ENCODE peak calls at places on chromosomes 5 and 9, in five cellular contexts. Y, M, Q, G and B are unnamed samples.

GRCh38 chr5:51829691-51830090 is 446.4 kb downstream of the ISL1 start:
- DNase-seq in G (no peak), M (no peak), Y (no peak), Q (no peak), B (no peak)

GRCh38 chr9:71909887-71910601 is 949 bp downstream of the ABHD17B start:
- DNase-seq in M (no peak), G (peak), Y (no peak), Q (peak), B (peak)

GRCh38 chr9:4771788-4772187 is 21.0 kb upstream of the RCL1 start:
- DNase-seq in G (no peak), M (no peak), Y (no peak), Q (no peak), B (no peak)

GRCh38 chr5:174355208-174355612 is 309.7 kb downstream of the NSG2 start:
- DNase-seq in Q (no peak), G (no peak), M (no peak), Y (no peak), B (no peak)

GRCh38 chr9:101625871-101626270 is 31.1 kb upstream of the PPP3R2 start:
- DNase-seq in Y (no peak), Q (no peak), M (no peak), G (no peak), B (no peak)

GRCh38 chr5:142248853-142249462 is 75.9 kb downstream of the SPRY4 start:
- DNase-seq in Q (no peak), M (no peak), G (no peak), Y (no peak), B (peak)

GRCh38 chr9:93825348-93826115 is 129.6 kb downstream of the BARX1 start:
- DNase-seq in Q (no peak), Y (no peak), M (no peak), G (peak), B (no peak)

GRCh38 chr5:125555591-125555990 is 809.2 kb upstream of the ZNF608 start:
- DNase-seq in Q (no peak), M (no peak), G (no peak), Y (no peak), B (no peak)

GRCh38 chr5:18745591-18745987 is 1111.3 kb downstream of the TAF11L14 start:
- DNase-seq in M (no peak), Q (peak), G (no peak), Y (no peak), B (no peak)

GRCh38 chr9:88742483-88742882 is 207.5 kb downstream of the NXNL2 start:
- DNase-seq in M (no peak), Y (no peak), Q (no peak), G (no peak), B (no peak)

GRCh38 chr5:112123060-112123459 is 296.0 kb downstream of the EPB41L4A start:
- DNase-seq in G (no peak), Q (no peak), Y (no peak), M (no peak), B (no peak)

GRCh38 chr5:66425842-66426241 is 170.4 kb upstream of the MAST4 start:
- DNase-seq in Q (no peak), G (no peak), M (no peak), Y (no peak), B (no peak)

GRCh38 chr9:130732131-130732530 is 38.6 kb downstream of the EXOSC2 start:
- DNase-seq in Y (no peak), Q (peak), M (no peak), G (peak), B (peak)

GRCh38 chr9:104635471-104635870 is 17.5 kb upstream of the OR13C9 start:
- DNase-seq in G (no peak), Q (no peak), M (no peak), Y (no peak), B (no peak)

GRCh38 chr5:140223567-140223966 is 48.6 kb downstream of the CYSTM1 start:
- DNase-seq in G (no peak), Q (peak), M (no peak), Y (no peak), B (no peak)

GRCh38 chr9:34584970-34585369 is 4.6 kb downstream of the CNTFR start:
- DNase-seq in G (no peak), M (no peak), Y (no peak), Q (no peak), B (no peak)

GRCh38 chr9:33852216-33852826 is 35.4 kb downstream of the UBE2R2 start:
- DNase-seq in Y (peak), M (no peak), G (no peak), Q (peak), B (peak)

GRCh38 chr9:7894231-7894630 is 94.7 kb upstream of the DMAC1 start:
- DNase-seq in M (no peak), Y (no peak), Q (no peak), G (no peak), B (no peak)

GRCh38 chr5:64854855-64855254 is 86.1 kb downstream of the CWC27 start:
- DNase-seq in Y (no peak), M (no peak), G (no peak), Q (no peak), B (no peak)

GRCh38 chr5:100469780-100470179 is 65.4 kb upstream of the FAM174A start:
- DNase-seq in G (no peak), Y (no peak), Q (no peak), M (peak), B (no peak)

GRCh38 chr5:126462239-126463014 is 39.2 kb downstream of the GRAMD2B start:
- DNase-seq in G (no peak), Y (no peak), Q (no peak), M (no peak), B (no peak)

GRCh38 chr9:89978185-89978584 is 373.4 kb downstream of the GADD45G start:
- DNase-seq in G (no peak), M (no peak), Y (no peak), Q (no peak), B (peak)

GRCh38 chr9:13431137-13431536 is 151.6 kb upstream of the MPDZ start:
- DNase-seq in Q (no peak), Y (no peak), G (no peak), M (no peak), B (peak)

GRCh38 chr5:128378196-128378595 is 159.8 kb downstream of the FBN2 start:
- DNase-seq in G (no peak), M (no peak), Q (no peak), Y (no peak), B (no peak)

GRCh38 chr5:14263700-14264099 is 120.6 kb downstream of the TRIO start:
- DNase-seq in Y (no peak), G (no peak), M (no peak), Q (no peak), B (no peak)

GRCh38 chr9:119185298-119185697 is 183.9 kb downstream of the BRINP1 start:
- DNase-seq in M (no peak), Q (no peak), Y (no peak), G (no peak), B (no peak)

GRCh38 chr9:96447406-96447805 is 2.6 kb upstream of the HABP4 start:
- DNase-seq in G (no peak), Y (no peak), M (no peak), Q (no peak), B (no peak)

GRCh38 chr9:1619915-1620705 is 395.0 kb upstream of the SMARCA2 start:
- DNase-seq in G (no peak), M (no peak), Q (peak), Y (no peak), B (peak)

GRCh38 chr9:93520523-93520922 is 55.9 kb upstream of the PHF2 start:
- DNase-seq in G (no peak), M (no peak), Y (no peak), Q (peak), B (no peak)

GRCh38 chr9:122347348-122348287 is 23.2 kb upstream of the PTGS1 start:
- DNase-seq in Q (peak), G (no peak), M (no peak), Y (no peak), B (peak)

GRCh38 chr9:108727580-108728056 is 128.2 kb downstream of the ACTL7B start:
- DNase-seq in Q (peak), Y (no peak), M (no peak), G (no peak), B (no peak)

GRCh38 chr5:176810687-176811501 is 535 bp downstream of the UNC5A start:
- DNase-seq in M (no peak), Y (no peak), Q (no peak), G (no peak), B (peak)

GRCh38 chr5:143924311-143924710 is 112.3 kb downstream of the HMHB1 start:
- DNase-seq in G (no peak), Y (no peak), Q (no peak), M (no peak), B (no peak)

GRCh38 chr9:130394320-130394719 is 50.4 kb upstream of the ASS1 start:
- DNase-seq in Q (no peak), Y (no peak), G (no peak), M (no peak), B (no peak)

GRCh38 chr5:10482791-10483530 is 41.3 kb downstream of the ROPN1L start:
- DNase-seq in Y (no peak), M (no peak), G (no peak), Q (no peak), B (no peak)

GRCh38 chr5:24714757-24715156 is 70.0 kb upstream of the CDH10 start:
- DNase-seq in Q (no peak), G (no peak), M (no peak), Y (no peak), B (peak)

DNA sequence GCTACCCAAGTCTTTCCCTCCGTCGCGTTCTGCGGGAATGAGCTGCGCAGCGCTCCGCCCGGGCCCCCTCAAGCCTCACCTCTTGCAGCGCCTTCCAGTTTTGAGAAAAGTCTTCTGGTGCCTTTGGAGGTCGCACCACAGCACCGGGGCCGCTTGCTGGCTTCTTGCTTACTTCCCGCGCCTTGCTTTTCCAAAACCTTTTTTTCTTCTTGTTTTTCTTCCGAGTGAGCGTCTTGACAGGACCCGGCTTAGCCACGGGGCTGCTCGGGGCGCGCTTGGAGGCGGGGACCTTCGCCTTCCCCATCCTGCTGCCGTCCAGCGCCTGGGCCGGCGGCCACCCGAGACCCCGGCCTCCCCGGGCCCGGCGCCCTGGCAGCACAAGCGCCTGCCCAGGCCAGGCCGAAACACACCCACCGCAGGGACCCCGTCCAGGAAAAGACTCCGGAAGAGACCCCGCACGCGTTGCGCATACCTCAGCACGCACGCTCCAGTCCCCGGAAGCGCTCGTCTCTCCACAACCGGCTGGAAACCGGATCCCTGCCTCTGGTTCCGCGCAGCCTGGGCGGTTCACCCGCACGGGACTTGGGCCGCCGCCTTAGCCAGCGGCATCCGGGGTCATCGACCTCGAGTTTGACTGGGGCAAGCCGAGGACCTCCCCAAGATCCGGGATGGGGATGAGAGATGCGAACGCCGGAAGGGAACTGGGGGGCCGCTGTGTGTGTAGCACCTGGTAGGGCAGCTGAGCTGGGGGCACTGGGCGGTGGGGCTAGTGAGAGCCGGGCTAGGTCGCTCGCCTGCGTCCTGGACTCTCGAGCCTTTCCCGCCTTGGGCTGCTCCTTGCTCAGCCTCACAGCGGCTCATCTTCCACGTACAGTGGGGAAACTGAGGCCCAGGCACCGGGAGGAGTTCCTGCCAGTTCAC is at the start of gene REXO4:
- DNase-seq in M (peak), G (peak), Q (peak), Y (peak), B (peak)
- TF ChIP-seq POLR2AphosphoS5 in M (peak), G (no peak), Q (peak), Y (peak), B (peak)

DNA sequence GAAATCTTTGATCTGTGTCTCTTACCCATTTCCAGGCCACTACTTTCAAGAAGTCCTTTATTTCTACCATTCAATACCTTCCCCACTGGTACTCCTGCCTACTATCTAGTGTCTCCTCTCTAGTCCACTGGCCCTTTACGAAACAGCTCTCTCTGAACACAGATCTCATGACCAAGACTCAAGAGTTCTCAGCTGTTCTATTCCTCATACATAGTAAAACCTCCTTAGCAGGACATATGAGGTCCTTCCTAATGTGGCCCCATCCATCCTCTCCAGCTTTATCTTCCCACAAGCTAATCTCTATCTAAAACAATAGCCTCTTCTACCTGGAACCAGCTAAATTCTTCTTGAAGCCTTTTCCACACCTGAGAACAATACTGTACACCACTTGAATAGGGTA is 2.6 kb downstream of the TEX10 start:
- DNase-seq in M (no peak), G (no peak), Y (no peak), Q (no peak), B (no peak)
- TF ChIP-seq CREB1 in M (no peak), G (no peak), Y (no peak), Q (no peak), B (no peak)

DNA sequence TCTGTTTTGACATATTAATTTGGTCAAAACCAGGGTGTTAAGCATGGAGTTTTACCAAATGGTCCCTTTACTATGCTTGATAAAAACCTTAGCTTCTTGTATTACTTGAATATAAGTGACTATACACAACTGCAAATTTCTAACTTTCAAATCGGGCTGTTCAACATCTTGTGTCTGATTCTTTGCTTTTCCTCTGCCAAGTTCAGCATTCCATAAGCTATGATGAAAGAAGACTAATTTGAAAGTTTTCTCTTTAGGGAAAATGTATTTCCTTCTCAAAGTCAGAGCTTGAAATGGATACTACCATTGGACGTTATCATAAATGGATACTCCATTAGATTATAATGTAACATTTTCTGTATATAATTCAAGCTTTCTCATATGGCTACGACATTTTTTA is 792.9 kb downstream of the EFNA5 start:
- DNase-seq in M (no peak), Q (no peak), Y (no peak), G (no peak), B (no peak)
- TF ChIP-seq POLR2AphosphoS5 in M (no peak), Q (no peak), Y (no peak), G (no peak), B (no peak)

GRCh38 chr5:61020415-61020814 is 75.4 kb downstream of the NDUFAF2 start:
- DNase-seq in M (no peak), G (no peak), Y (no peak), Q (peak), B (no peak)
- TF ChIP-seq CREB1 in M (no peak), G (no peak), Y (no peak), Q (no peak), B (no peak)

DNA sequence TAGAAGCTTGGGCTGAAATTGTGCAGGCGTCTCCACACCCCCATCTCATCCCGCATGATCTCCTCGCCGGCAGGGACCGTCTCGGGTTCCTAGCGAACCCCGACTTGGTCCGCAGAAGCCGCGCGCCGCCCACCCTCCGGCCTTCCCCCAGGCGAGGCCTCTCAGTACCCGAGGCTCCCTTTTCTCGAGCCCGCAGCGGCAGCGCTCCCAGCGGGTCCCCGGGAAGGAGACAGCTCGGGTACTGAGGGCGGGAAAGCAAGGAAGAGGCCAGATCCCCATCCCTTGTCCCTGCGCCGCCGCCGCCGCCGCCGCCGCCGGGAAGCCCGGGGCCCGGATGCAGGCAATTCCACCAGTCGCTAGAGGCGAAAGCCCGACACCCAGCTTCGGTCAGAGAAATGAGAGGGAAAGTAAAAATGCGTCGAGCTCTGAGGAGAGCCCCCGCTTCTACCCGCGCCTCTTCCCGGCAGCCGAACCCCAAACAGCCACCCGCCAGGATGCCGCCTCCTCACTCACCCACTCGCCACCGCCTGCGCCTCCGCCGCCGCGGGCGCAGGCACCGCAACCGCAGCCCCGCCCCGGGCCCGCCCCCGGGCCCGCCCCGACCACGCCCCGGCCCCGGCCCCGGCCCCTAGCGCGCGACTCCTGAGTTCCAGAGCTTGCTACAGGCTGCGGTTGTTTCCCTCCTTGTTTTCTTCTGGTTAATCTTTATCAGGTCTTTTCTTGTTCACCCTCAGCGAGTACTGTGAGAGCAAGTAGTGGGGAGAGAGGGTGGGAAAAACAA is at the start of gene C9orf72:
- DNase-seq in Q (peak), G (peak), Y (no peak), M (no peak), B (peak)
- TF ChIP-seq POLR2AphosphoS5 in Q (peak), G (no peak), Y (peak), M (peak), B (peak)

GRCh38 chr9:135906291-135907005 is 898 bp downstream of the CAMSAP1 start:
- DNase-seq in M (no peak), Y (no peak), Q (no peak), G (peak), B (no peak)
- TF ChIP-seq CREB1 in M (no peak), Y (no peak), Q (no peak), G (no peak), B (no peak)

GRCh38 chr5:35214051-35214450 is 16.2 kb downstream of the PRLR start:
- DNase-seq in Q (no peak), G (no peak), M (no peak), Y (no peak), B (no peak)
- TF ChIP-seq POLR2AphosphoS5 in Q (no peak), G (no peak), M (no peak), Y (no peak), B (no peak)

DNA sequence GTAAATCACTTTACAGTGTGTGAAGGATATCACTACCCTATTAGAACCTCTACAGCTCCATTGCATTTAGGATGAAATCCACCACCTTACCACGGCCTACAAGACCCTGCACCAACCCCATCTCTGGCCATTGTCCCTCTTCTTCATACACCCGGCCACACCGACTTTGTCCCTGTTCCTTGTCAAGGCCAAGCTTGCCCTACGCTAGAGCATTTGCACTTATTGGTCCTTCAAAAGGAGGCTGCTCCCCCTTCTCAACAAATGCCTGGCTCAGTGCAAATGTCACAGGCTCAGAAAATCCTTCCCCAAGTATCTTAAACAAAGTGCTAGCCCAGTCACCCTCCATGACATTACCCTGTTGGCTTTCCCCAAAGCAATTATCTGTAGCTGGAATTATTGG is 4.1 kb upstream of the HRH2 start:
- DNase-seq in M (no peak), Q (no peak), G (no peak), Y (no peak), B (no peak)
- TF ChIP-seq CREB1 in M (no peak), Q (no peak), G (no peak), Y (no peak), B (no peak)

DNA sequence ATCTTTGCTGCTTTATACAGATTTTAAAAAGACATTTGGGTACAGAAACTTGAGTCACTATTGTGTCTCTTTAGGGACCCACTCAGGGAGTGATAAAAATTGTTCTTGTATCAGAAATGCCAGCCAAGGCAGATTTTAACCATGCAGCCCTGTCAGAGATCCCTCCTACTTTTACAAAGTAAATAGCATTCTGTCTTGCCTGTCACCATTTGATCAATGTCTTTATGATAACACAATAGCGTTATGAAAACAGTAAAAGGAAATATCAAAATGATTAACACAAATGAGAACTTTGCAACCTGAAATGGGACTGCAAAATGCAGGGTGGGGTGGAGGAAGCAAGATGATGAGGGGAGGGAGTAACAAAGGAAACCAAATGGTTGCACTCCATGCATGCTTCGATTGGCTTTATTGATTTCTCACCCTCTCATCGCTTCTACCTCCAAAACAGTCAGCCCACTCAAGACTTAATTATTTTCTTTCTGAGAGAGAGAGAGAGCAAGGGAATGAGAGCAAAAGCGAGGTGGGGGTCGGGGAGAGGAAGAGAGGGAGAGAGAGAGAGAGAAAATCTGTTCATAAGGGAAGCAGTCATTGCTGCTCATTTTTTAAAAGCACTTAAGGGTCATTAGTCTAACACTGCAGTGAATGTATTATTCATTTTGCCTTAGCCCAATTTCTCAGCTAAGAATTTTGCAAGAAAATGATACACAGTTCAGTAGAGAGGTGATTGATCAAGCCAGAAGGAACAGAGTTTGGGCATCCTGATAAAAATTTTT is 576.5 kb downstream of the CSNK1G3 start:
- DNase-seq in G (no peak), M (no peak), Q (no peak), Y (no peak), B (no peak)
- TF ChIP-seq POLR2AphosphoS5 in G (no peak), M (no peak), Q (no peak), Y (no peak), B (no peak)